ENCODE peak calls at places on chromosomes 5 and 9, in six cellular contexts. N is hepatocyte, O is choroid plexus epithelial cell, T is kidney, B is ovary, X is BE2C. L is an unnamed sample.

GRCh38 chr5:170416526-170416925 is 27.4 kb upstream of the KCNMB1 start:
- DNase-seq in N (no peak), O (no peak), T (no peak), B (no peak), X (no peak), L (no peak)

GRCh38 chr5:59479084-59479483 is 414.4 kb downstream of the PDE4D start:
- DNase-seq in N (no peak), O (peak; percentile 42), T (no peak), B (no peak), X (no peak), L (no peak)

GRCh38 chr9:15501179-15501578 is 9.6 kb downstream of the PSIP1 start:
- DNase-seq in N (no peak), O (peak; percentile 13), T (no peak), B (no peak), X (no peak), L (no peak)

GRCh38 chr5:683619-684481 is 9.3 kb downstream of the TPPP start:
- DNase-seq in N (no peak), O (no peak), T (peak; percentile 83), B (peak; percentile 14), X (peak; percentile 20), L (no peak)

GRCh38 chr9:134174073-134174449 is 9.7 kb upstream of the RNU6ATAC start:
- DNase-seq in N (no peak), O (no peak), T (peak; percentile 71), B (no peak), X (no peak), L (no peak)

GRCh38 chr5:135574493-135574892 is 4.3 kb downstream of the CXCL14 start:
- DNase-seq in N (no peak), O (no peak), T (no peak), B (no peak), X (no peak), L (no peak)

GRCh38 chr5:67310740-67311139 is 114.1 kb upstream of the CD180 start:
- DNase-seq in N (no peak), O (no peak), T (no peak), B (no peak), X (no peak), L (no peak)

GRCh38 chr9:120730661-120731514 is 16.6 kb upstream of the MEGF9 start:
- DNase-seq in N (peak; percentile 73), O (peak; percentile 93), T (peak; percentile 78), B (no peak), X (peak; percentile 20), L (no peak)

GRCh38 chr5:36611520-36612274 is 5.3 kb downstream of the SLC1A3 start:
- DNase-seq in N (no peak), O (no peak), T (no peak), B (no peak), X (no peak), L (no peak)

GRCh38 chr5:118687671-118688621 is 300.4 kb downstream of the DTWD2 start:
- DNase-seq in N (no peak), O (peak; percentile 61), T (no peak), B (no peak), X (no peak), L (no peak)

GRCh38 chr5:168135897-168136296 is 155.5 kb upstream of the WWC1 start:
- DNase-seq in N (no peak), O (no peak), T (no peak), B (no peak), X (no peak), L (no peak)

GRCh38 chr5:36820900-36821299 is 55.7 kb upstream of the NIPBL start:
- DNase-seq in N (no peak), O (no peak), T (no peak), B (no peak), X (no peak), L (no peak)

GRCh38 chr5:77463905-77464304 is 28.2 kb downstream of the WDR41 start:
- DNase-seq in N (no peak), O (peak; percentile 37), T (no peak), B (no peak), X (no peak), L (no peak)

DNA sequence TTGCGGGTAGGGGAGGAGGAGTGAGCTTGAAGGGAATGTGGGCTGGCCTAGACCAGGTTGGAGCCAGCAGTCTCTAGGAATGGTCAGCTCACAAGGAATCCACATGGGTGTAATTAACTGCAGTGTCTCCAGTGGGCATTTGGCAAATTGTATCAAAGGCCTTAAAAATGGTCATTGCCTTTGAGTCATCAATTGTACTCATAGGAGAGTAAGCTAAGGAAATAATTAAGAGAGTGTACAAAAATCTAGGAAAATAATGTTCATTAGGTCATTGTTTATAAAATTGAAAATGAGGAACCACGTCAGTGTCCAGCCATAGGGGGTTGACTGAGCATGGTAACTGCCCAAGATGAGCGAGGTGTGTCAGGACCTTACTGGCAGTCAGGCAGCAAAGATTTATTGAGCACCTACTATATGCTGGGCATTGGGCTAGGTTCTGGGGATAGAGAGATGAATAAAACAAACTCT is 29.8 kb upstream of the RPL26L1 start:
- DNase-seq in N (no peak), O (peak; percentile 77), T (no peak), B (no peak), X (no peak), L (no peak)
- TF ChIP-seq CTCF in N (no peak), O (peak; percentile 15), T (no peak), B (no peak), X (no peak), L (no peak)

GRCh38 chr9:9998491-9999287 is 614.1 kb downstream of the PTPRD start:
- DNase-seq in N (no peak), O (peak; percentile 9), T (no peak), B (no peak), X (no peak), L (no peak)
- TF ChIP-seq CTCF in N (no peak), O (peak; percentile 29), T (peak; percentile 11), B (no peak), X (peak; percentile 9), L (peak; percentile 13)

DNA sequence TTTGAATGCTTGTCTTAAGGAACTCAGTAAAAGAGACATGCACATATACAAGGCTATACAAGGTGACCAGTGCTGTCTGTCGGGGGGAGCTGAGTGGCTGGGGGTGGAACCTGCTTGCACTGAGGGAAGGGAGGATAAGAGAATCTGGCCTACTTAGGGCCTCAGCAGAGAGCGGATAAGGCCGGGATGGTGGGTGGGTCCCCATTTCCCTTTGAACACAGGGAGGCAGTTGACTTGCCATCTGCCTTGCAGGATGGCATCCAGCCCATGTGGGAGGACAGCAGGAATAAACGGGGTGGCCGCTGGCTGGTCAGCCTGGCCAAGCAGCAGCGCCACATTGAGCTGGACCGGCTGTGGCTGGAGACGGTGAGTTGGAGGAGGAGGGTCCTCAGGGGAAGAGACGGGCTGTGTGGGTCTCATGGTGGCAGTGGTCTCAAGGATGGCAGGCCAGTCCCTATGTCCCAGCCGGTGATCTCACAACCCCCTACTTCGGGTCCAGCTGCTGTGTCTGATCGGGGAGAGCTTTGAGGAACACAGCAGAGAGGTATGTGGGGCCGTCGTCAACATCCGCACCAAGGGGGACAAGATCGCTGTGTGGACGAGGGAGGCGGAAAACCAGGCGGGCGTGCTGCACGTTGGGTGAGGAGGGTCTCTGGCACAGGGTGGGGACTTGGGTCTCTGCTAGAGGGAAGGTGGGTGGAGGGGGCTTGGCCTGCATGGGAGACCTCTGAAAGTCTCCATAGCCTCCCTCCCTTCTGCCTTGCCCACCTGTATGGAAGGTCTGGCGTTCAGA is 2.2 kb upstream of the TSPAN17 start:
- DNase-seq in N (no peak), O (no peak), T (no peak), B (no peak), X (no peak), L (no peak)
- TF ChIP-seq CTCF in N (no peak), O (no peak), T (no peak), B (no peak), X (no peak), L (no peak)

DNA sequence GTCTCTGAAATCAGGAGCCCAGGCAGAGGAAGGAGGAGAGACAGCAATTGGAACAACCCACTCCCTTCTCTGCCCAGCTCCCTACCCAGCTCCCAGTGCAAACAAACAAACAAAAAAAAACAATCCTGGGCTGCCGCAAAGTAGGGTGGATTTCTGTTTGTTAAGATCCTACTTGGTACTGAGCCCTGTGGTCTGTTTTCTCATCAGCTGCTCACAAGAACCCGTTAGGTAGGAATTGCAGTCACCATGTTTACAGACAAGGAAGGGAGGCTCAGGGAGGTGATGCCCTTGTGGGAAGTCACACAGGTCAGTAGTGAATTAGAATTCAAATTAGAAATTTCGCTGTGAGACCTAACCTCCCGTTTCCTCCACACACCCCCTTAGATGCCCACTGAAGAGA is 128.8 kb upstream of the RAD23B start:
- DNase-seq in N (no peak), O (no peak), T (no peak), B (no peak), X (no peak), L (no peak)
- TF ChIP-seq CTCF in N (no peak), O (no peak), T (no peak), B (no peak), X (no peak), L (no peak)

DNA sequence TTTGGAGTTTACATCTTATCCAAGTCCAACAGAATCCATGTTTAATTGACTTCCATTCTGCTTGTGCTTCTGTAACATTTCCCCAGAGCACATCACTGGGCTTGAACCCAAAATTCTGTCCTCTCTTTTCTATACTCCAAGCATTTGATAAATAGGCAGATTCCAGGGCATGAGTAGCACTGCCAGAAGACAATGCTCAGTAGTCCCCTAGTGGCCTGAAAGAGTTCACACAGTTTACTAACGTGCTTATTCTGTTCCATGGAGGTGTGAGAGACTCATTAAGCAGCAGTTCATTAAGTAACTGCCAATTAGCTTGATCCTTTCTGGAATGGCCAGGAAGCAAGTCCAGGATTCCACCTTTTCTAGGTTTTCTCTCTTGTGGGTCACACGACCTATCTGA is 9.4 kb upstream of the GABRA6 start:
- DNase-seq in N (peak; percentile 23), O (no peak), T (no peak), B (no peak), X (no peak), L (no peak)
- TF ChIP-seq CTCF in N (peak; percentile 49), O (no peak), T (peak; percentile 21), B (no peak), X (peak; percentile 47), L (peak; percentile 59)

DNA sequence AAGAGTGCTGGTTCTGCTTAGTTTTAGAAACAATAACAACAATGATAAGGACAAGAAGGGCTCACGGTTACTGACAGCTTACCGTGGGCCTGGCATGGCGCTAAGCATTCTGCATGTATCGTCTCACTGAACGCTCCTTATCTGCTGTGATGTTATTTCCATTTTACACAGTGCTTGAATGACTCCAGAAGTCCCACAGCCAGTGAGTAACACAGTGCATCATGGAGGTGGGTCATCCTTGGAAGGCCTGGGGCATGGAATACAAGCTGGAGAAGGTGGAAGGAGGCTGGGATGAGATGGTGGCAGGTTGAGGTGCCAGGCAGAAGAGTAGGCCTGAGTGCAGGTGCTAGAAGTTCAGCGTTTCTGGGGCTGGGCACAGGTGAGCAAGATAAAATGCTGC is 36.5 kb upstream of the FAT2 start:
- DNase-seq in N (no peak), O (no peak), T (no peak), B (no peak), X (no peak), L (no peak)
- TF ChIP-seq CTCF in N (no peak), O (no peak), T (no peak), B (no peak), X (no peak), L (no peak)

L was measured in mesothelial cell of epicardium.